ENCODE peak calls at places on chromosome 16, in nine cellular contexts. U, P, G, Y, Q, E, N, S and I are unnamed samples.

GRCh38 chr16:23729503-23730424 is 16.7 kb upstream of the ERN2 start:
- DNase-seq in U (no peak), P (peak; percentile 87), G (no peak), Y (no peak), Q (no peak), E (peak; percentile 48), N (no peak), S (peak; percentile 31), I (peak; percentile 7)

GRCh38 chr16:2829501-2830354 is at the start of gene ZG16B:
- DNase-seq in U (no peak), P (peak; percentile 65), G (no peak), Y (no peak), Q (no peak), E (no peak), N (no peak), S (no peak), I (no peak)

GRCh38 chr16:54126907-54127306 is 159.7 kb downstream of the IRX3 start:
- DNase-seq in U (no peak), P (no peak), G (no peak), Y (no peak), Q (no peak), E (no peak), N (no peak), S (no peak), I (no peak)

GRCh38 chr16:86078121-86078600 is 179.2 kb downstream of the IRF8 start:
- DNase-seq in U (peak; percentile 6), P (peak; percentile 39), G (no peak), Y (no peak), Q (peak; percentile 95), E (no peak), N (no peak), S (no peak), I (no peak)

GRCh38 chr16:27434141-27435051 is 32.4 kb downstream of the IL21R start:
- DNase-seq in U (peak; percentile 1), P (no peak), G (peak; percentile 12), Y (no peak), Q (peak; percentile 48), E (no peak), N (peak; percentile 70), S (no peak), I (no peak)

GRCh38 chr16:23482778-23483177 is 27.5 kb downstream of the GGA2 start:
- DNase-seq in U (no peak), P (no peak), G (no peak), Y (no peak), Q (no peak), E (no peak), N (no peak), S (no peak), I (no peak)

GRCh38 chr16:70778901-70779309 is 22.1 kb downstream of the VAC14 start:
- DNase-seq in U (peak; percentile 87), P (peak; percentile 38), G (peak; percentile 19), Y (no peak), Q (peak; percentile 85), E (peak; percentile 92), N (peak; percentile 95), S (peak; percentile 81), I (peak; percentile 21)

GRCh38 chr16:9016824-9017223 is 53.1 kb upstream of the USP7 start:
- DNase-seq in U (no peak), P (no peak), G (no peak), Y (no peak), Q (no peak), E (no peak), N (no peak), S (no peak), I (no peak)

GRCh38 chr16:49350265-49351103 is 23.1 kb upstream of the C16orf78 start:
- DNase-seq in U (peak; percentile 42), P (peak; percentile 71), G (peak; percentile 19), Y (no peak), Q (no peak), E (peak; percentile 34), N (no peak), S (peak; percentile 27), I (peak; percentile 71)

GRCh38 chr16:67666538-67667433 is at the start of the genes C16orf86 and ENKD1:
- DNase-seq in U (peak; percentile 86), P (peak; percentile 88), G (peak; percentile 84), Y (no peak), Q (peak; percentile 92), E (peak; percentile 41), N (no peak), S (peak; percentile 32), I (peak; percentile 93)
- TF ChIP-seq POLR2A in U (peak; percentile 33), P (no peak), G (no peak), Y (peak; percentile 27), Q (no peak), E (no peak), N (no peak), S (no peak), I (no peak)

GRCh38 chr16:11251525-11252481 is 4.2 kb downstream of the SOCS1 start:
- DNase-seq in U (peak; percentile 32), P (peak; percentile 41), G (peak; percentile 73), Y (no peak), Q (no peak), E (peak; percentile 91), N (no peak), S (no peak), I (no peak)
- H3K4me3 ChIP-seq in U (no peak overlapping the region), P (no peak overlapping the region), G (peak overlapping the region; percentile 83), Y (peak overlapping the region; percentile 91), Q (no peak overlapping the region), E (peak overlapping the region; percentile 87), N (no peak overlapping the region), S (no peak overlapping the region), I (no peak overlapping the region)

GRCh38 chr16:81384006-81384405 is 60.6 kb upstream of the CMIP start:
- DNase-seq in U (no peak), P (no peak), G (no peak), Y (no peak), Q (no peak), E (peak; percentile 12), N (no peak), S (no peak), I (no peak)

GRCh38 chr16:81380932-81381331 is 63.7 kb upstream of the CMIP start:
- DNase-seq in U (no peak), P (no peak), G (no peak), Y (no peak), Q (no peak), E (no peak), N (no peak), S (no peak), I (no peak)

GRCh38 chr16:81374514-81374913 is 59.8 kb downstream of the GAN start:
- DNase-seq in U (no peak), P (no peak), G (no peak), Y (no peak), Q (no peak), E (no peak), N (no peak), S (no peak), I (no peak)

GRCh38 chr16:81376880-81377279 is 62.1 kb downstream of the GAN start:
- DNase-seq in U (no peak), P (no peak), G (no peak), Y (no peak), Q (no peak), E (no peak), N (no peak), S (peak; percentile 16), I (no peak)

DNA sequence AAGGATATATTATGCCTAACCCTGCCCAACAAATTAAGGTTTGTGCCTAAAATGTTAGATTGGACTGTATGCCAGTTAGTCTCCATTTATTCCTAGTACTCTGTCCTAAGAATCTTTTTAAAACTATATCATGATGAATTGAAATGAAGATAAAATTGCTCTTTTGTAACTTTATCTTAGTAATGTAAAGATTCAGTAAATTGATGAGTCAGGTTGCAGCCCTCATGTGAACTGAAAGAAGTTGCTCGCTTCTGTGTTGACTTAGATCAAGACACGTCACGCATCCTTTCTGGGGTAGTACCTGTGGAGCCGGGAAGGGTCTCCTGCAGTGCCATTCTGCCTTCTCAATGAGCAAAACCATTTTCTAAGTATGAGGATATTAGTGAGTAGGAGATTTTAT is 63.3 kb downstream of the GAN start:
- DNase-seq in U (no peak), P (no peak), G (no peak), Y (no peak), Q (no peak), E (no peak), N (no peak), S (no peak), I (no peak)
- H3K27ac ChIP-seq in U (no peak overlapping the region), P (no peak overlapping the region), G (no peak overlapping the region), Y (no peak overlapping the region), Q (no peak overlapping the region), E (no peak overlapping the region), N (no peak overlapping the region), S (no peak overlapping the region), I (no peak overlapping the region)

DNA sequence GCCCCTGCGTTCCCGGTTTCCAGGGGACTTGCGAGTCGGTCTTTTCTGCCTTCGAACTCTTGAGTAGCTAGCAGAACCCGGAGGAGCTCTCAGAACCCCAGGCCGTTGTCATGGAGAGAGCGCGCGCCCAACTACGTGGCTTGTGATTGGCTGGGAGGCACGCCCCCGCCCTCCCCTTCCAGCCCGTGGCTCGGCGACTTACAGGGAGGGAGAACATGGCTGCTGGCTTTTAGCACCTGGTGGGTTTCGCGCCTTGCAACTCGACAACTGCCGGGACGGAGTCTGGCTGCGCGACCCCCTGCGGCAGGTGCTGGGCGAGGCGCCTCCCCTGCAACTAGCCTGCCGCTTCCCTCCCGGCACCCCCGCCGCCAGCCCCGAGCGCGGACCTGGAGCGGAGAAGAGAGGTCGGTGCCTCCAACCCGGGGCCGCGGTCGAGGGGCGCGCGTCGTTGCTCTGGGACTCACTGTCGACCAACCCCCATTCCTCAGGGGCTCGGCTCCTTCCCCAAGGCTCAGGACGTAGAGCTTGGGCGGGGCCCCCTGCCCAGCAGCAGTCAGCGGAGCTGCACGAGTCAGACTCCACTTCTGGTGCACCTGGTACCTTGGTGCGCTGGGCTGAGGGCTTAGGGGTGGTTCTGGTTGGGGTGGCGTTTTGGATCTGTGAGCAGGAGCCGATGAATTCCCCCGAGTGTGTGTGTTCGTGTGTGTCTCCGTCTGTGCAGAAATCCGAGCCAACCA is 9.0 kb upstream of the ZFP90 start:
- DNase-seq in U (peak; percentile 92), P (peak; percentile 93), G (peak; percentile 90), Y (peak; percentile 62), Q (peak; percentile 94), E (peak; percentile 75), N (peak; percentile 98), S (peak; percentile 41), I (peak; percentile 91)
- TF ChIP-seq POLR2A in U (no peak), P (no peak), G (no peak), Y (peak; percentile 78), Q (no peak), E (no peak), N (no peak), S (no peak), I (peak; percentile 22)

DNA sequence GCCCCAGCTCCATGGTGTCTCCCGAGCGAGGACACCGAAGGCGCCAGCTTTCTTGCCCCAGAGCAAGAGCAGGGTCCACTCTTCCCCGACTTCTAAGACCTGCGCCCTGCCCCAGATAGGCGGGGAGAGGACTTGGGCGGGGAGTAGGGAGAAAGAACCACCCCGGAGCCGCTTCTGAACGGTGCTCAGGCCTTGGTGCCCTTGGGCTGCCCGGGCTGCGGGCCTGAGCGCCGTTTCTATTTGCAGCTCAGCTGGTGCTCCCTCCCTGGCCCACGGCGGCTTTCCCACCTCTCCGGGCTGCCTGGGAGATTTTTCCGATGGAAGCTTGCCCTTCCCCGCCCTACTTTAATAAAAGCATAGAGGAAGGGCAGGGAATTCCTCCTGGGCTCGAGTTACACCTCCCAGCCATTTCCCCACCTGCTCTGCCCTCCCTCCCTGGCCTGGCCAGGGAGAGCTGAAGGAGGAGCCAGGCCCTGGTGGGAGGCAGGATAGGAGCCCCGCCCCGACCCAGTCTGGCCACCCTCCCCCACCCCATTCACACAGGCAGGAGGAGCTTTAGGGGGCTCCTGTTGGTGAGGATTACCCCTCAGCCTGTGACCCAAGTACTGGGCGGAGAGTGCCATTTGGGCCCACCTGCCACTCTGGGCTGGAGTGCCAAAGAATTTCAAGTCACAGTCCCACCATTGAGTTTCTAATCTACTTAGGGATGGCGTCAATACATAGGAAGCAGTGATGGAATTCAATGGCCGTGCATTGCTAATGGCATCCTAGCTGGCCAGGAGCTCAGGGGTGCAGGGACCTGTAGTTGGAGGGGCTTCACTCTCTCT is 2.0 kb downstream of the MMP15 start:
- DNase-seq in U (no peak), P (peak; percentile 79), G (no peak), Y (no peak), Q (no peak), E (no peak), N (no peak), S (peak; percentile 36), I (peak; percentile 58)
- H3K4me3 ChIP-seq in U (peak overlapping the region; percentile 56), P (peak overlapping the region; percentile 90), G (peak overlapping the region; percentile 77), Y (no peak overlapping the region), Q (peak overlapping the region; percentile 51), E (no peak overlapping the region), N (peak overlapping the region; percentile 73), S (peak overlapping the region; percentile 78), I (peak overlapping the region; percentile 43)